ENCODE peak calls at places on chromosomes 7 and 10, in four cellular contexts. U is transverse colon, I is breast epithelium, T is neural progenitor cell. O is an unnamed sample. For H3K4me1, the result is how much of the 10 kb centered on the place peaks cover.

GRCh38 chr7:143395187-143396149 is 13.2 kb downstream of the EPHA1 start:
- DNase-seq in U (no peak), I (no peak), T (no peak), O (peak)

GRCh38 chr7:149495785-149496641 is 1.6 kb downstream of the ZNF746 start:
- DNase-seq in U (peak), I (no peak), T (no peak), O (no peak)

GRCh38 chr10:116974442-116975005 is 30.5 kb downstream of the SHTN1 start:
- DNase-seq in U (no peak), I (no peak), T (no peak), O (no peak)

GRCh38 chr10:70906953-70907618 is 18.7 kb upstream of the PCBD1 start:
- DNase-seq in U (peak), I (no peak), T (no peak), O (no peak)

GRCh38 chr7:5704534-5704922 is 76.9 kb downstream of the RNF216 start:
- DNase-seq in U (peak), I (peak), T (peak), O (peak)

GRCh38 chr10:129096340-129096984 is 370.6 kb upstream of the MGMT start:
- DNase-seq in U (no peak), I (no peak), T (no peak), O (no peak)

GRCh38 chr10:16987129-16987670 is 142.4 kb downstream of the CUBN start:
- DNase-seq in U (no peak), I (no peak), T (no peak), O (no peak)

GRCh38 chr7:10940748-10941358 is 32.8 kb upstream of the PHF14 start:
- DNase-seq in U (peak), I (no peak), T (no peak), O (no peak)

GRCh38 chr7:21425290-21425689 is 2.6 kb upstream of the SP4 start:
- DNase-seq in U (no peak), I (no peak), T (no peak), O (no peak)

GRCh38 chr10:132263866-132264265 is 43.9 kb downstream of the STK32C start:
- DNase-seq in U (no peak), I (no peak), T (no peak), O (no peak)

DNA sequence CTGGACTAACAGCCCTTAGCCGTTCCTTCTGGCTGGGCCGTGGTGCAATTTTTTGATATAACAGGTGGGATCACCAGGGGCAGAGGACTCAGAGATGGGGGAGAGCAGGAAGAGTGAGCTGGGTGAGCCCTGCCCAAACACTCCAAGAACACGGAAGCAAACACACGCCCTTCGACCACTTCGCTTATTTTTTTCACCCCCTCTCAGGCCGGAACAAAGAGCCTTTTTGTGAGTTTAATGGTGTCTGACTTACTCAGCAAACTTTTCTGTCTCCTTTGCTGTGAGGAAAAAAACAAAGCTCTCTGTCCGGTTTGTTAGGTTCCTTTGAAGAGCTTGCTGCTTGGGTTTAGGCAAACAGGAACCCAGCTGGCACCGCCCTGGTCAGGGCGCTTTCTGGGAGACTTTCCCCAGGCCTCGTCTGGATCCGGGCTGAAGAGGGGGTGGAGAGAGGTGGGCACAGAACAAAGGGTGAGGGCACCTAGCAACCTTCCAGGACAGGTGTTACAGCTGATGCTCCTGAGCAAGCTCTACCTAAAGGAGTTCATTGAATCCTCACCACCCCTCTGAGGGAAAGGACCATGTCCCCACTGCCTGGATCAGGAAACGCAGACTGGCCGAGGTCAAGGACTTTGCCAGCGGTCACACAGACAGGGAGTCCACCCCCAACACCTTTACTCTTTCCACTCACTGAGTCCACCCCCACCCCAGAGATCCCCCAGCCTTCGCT is 23.3 kb downstream of the CALML3 start:
- DNase-seq in U (peak), I (peak), T (no peak), O (no peak)
- H3K4me1 ChIP-seq in U (half or more), I (under half), T (under half), O (under half)

GRCh38 chr7:114806590-114807167 is 115.2 kb upstream of the MDFIC start:
- DNase-seq in U (no peak), I (no peak), T (no peak), O (no peak)
- H3K4me1 ChIP-seq in U (under half), I (under half), T (under half), O (under half)

GRCh38 chr7:100544386-100544785 is 5.4 kb downstream of the AGFG2 start:
- DNase-seq in U (no peak), I (no peak), T (no peak), O (no peak)
- H3K4me1 ChIP-seq in U (half or more), I (under half), T (under half), O (half or more)

DNA sequence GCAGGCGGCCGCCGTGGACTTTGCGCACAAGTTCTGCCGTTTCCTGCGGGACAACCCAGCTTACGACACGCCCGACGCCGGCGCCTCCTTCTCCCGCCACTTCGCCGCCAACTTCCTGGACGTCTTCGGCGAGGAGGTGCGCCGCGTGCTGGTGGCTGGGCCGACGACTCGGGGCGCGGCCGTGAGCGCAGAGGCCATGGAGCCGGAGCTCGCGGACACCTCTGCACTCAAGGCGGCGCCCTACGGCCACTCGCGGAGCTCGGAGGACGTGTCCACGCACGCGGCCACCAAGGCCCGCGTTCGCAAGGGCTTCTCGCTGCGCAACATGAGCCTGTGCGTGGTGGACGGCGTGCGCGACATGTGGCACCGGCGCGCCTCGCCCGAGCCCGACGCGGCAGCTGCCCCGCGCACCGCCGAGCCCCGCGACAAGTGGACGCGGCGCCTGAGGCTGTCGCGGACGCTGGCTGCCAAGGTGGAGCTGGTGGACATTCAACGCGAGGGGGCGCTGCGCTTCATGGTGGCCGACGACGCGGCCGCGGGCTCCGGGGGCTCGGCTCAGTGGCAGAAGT is 14.1 kb downstream of the SH2B2 start:
- DNase-seq in U (no peak), I (no peak), T (peak), O (peak)
- H3K4me1 ChIP-seq in U (under half), I (under half), T (under half), O (under half)

GRCh38 chr10:112799726-112800510 is 150.1 kb upstream of the TCF7L2 start:
- DNase-seq in U (no peak), I (no peak), T (no peak), O (no peak)

GRCh38 chr10:112801004-112801403 is 149.0 kb upstream of the TCF7L2 start:
- DNase-seq in U (no peak), I (no peak), T (no peak), O (peak)

GRCh38 chr10:112797908-112798307 is 152.1 kb upstream of the TCF7L2 start:
- DNase-seq in U (no peak), I (no peak), T (no peak), O (no peak)

GRCh38 chr10:112797221-112797620 is 152.8 kb upstream of the TCF7L2 start:
- DNase-seq in U (no peak), I (no peak), T (peak), O (peak)

GRCh38 chr10:112799038-112799437 is 151.0 kb upstream of the TCF7L2 start:
- DNase-seq in U (no peak), I (no peak), T (no peak), O (no peak)
- H3K4me1 ChIP-seq in U (under half), I (under half), T (under half), O (under half)

GRCh38 chr7:30911133-30911532 is 520 bp upstream of the AQP1 start:
- DNase-seq in U (no peak), I (no peak), T (no peak), O (no peak)

GRCh38 chr7:30912986-30913671 is 1.5 kb downstream of the AQP1 start:
- DNase-seq in U (no peak), I (no peak), T (no peak), O (no peak)

GRCh38 chr7:30912454-30912985 is 867 bp downstream of the AQP1 start:
- DNase-seq in U (no peak), I (no peak), T (no peak), O (no peak)

GRCh38 chr7:30911561-30911969 is at the start of gene AQP1:
- DNase-seq in U (peak), I (no peak), T (peak), O (no peak)

DNA sequence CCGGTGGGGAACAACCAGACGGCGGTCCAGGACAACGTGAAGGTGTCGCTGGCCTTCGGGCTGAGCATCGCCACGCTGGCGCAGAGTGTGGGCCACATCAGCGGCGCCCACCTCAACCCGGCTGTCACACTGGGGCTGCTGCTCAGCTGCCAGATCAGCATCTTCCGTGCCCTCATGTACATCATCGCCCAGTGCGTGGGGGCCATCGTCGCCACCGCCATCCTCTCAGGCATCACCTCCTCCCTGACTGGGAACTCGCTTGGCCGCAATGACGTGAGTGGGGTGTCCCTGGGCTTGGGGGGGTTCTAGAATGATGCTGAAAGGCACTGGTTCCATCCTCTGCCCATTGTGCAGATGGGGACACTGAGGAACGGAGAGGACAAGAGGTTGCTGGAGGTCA is 368 bp downstream of the AQP1 start:
- DNase-seq in U (no peak), I (no peak), T (no peak), O (no peak)
- H3K4me1 ChIP-seq in U (under half), I (under half), T (under half), O (under half)

O was measured in GM23338.